ENCODE peak calls at places on chromosomes 12 and 14, in six cellular contexts. B, K, R, L, A and U are unnamed samples.

GRCh38 chr14:22821193-22822016 is 6.2 kb upstream of the SLC7A7 start:
- DNase-seq in B (no peak), K (no peak), R (no peak), L (no peak), A (no peak), U (no peak)

GRCh38 chr12:132398386-132398991 is 69.1 kb upstream of the GALNT9 start:
- DNase-seq in B (no peak), K (no peak), R (no peak), L (no peak), A (no peak), U (no peak)

GRCh38 chr14:104282332-104283196 is 144.2 kb downstream of the KIF26A start:
- DNase-seq in B (no peak), K (no peak), R (no peak), L (no peak), A (peak), U (no peak)

GRCh38 chr12:103771466-103771865 is 69.6 kb downstream of the NT5DC3 start:
- DNase-seq in B (no peak), K (no peak), R (no peak), L (peak), A (no peak), U (peak)

GRCh38 chr14:77376380-77376770 is 519 bp downstream of the TMED8 start:
- DNase-seq in B (peak), K (peak), R (peak), L (peak), A (no peak), U (peak)

GRCh38 chr12:56128669-56129209 is 672 bp downstream of the ESYT1 start:
- DNase-seq in B (no peak), K (no peak), R (peak), L (peak), A (no peak), U (no peak)

GRCh38 chr12:20212658-20213387 is 155.5 kb upstream of the PDE3A start:
- DNase-seq in B (no peak), K (no peak), R (no peak), L (peak), A (peak), U (peak)

GRCh38 chr14:73739899-73740685 is 25.9 kb upstream of the PNMA1 start:
- DNase-seq in B (no peak), K (no peak), R (no peak), L (no peak), A (no peak), U (no peak)

GRCh38 chr14:64253672-64254071 is 40.5 kb downstream of the ESR2 start:
- DNase-seq in B (no peak), K (no peak), R (no peak), L (peak), A (no peak), U (peak)

GRCh38 chr12:62717636-62718035 is 217.3 kb downstream of the PPM1H start:
- DNase-seq in B (no peak), K (no peak), R (no peak), L (no peak), A (no peak), U (no peak)

GRCh38 chr14:53715390-53715730 is 241.3 kb downstream of the BMP4 start:
- DNase-seq in B (no peak), K (no peak), R (no peak), L (peak), A (no peak), U (peak)

GRCh38 chr14:64191756-64192155 is 102.4 kb downstream of the ESR2 start:
- DNase-seq in B (no peak), K (no peak), R (no peak), L (peak), A (no peak), U (peak)

GRCh38 chr12:19675361-19675760 is 236.1 kb downstream of the AEBP2 start:
- DNase-seq in B (no peak), K (no peak), R (no peak), L (no peak), A (no peak), U (no peak)

GRCh38 chr14:68947802-68948201 is 31.3 kb downstream of the ACTN1 start:
- DNase-seq in B (no peak), K (no peak), R (no peak), L (no peak), A (no peak), U (no peak)

GRCh38 chr12:80846930-80847329 is 90.8 kb downstream of the LIN7A start:
- DNase-seq in B (no peak), K (no peak), R (no peak), L (no peak), A (no peak), U (no peak)

GRCh38 chr12:130945793-130946492 is 7.8 kb upstream of the ADGRD1 start:
- DNase-seq in B (no peak), K (no peak), R (no peak), L (peak), A (no peak), U (no peak)

GRCh38 chr12:32183646-32184045 is 77.0 kb downstream of the BICD1 start:
- DNase-seq in B (no peak), K (no peak), R (no peak), L (peak), A (no peak), U (peak)

GRCh38 chr12:132194056-132194455 is 49.8 kb downstream of the NOC4L start:
- DNase-seq in B (no peak), K (no peak), R (no peak), L (no peak), A (no peak), U (no peak)

GRCh38 chr12:34350092-34351041 is 328.1 kb downstream of the ALG10 start:
- DNase-seq in B (no peak), K (no peak), R (no peak), L (no peak), A (no peak), U (no peak)

GRCh38 chr12:131378176-131378842 is 332.6 kb upstream of the SFSWAP start:
- DNase-seq in B (no peak), K (no peak), R (no peak), L (no peak), A (no peak), U (no peak)